ENCODE peak calls at places on chromosomes 2 and 18, in six cellular contexts. One of them, this sample, is unnamed.

GRCh38 chr2:233117811-233118480 is 57.8 kb downstream of the INPP5D start:
- DNase-seq in activated CD8-positive, alpha-beta T cell treated with anti-CD3 and anti-CD28 coated beads for 36 hours: no peak
- DNase-seq in epithelial cell of esophagus: no peak
- DNase-seq in GM13976: no peak
- DNase-seq in ascending aorta: no peak
- DNase-seq in AG09309: no peak
- DNase-seq in this sample: no peak

GRCh38 chr2:234403074-234403473 is 93.8 kb downstream of the ARL4C start:
- DNase-seq in GM13976: no peak
- DNase-seq in epithelial cell of esophagus: no peak
- DNase-seq in AG09309: peak
- DNase-seq in activated CD8-positive, alpha-beta T cell treated with anti-CD3 and anti-CD28 coated beads for 36 hours: no peak
- DNase-seq in ascending aorta: no peak
- DNase-seq in this sample: no peak

GRCh38 chr2:14543284-14543683 is 89.2 kb upstream of the LRATD1 start:
- DNase-seq in epithelial cell of esophagus: no peak
- DNase-seq in GM13976: no peak
- DNase-seq in ascending aorta: no peak
- DNase-seq in activated CD8-positive, alpha-beta T cell treated with anti-CD3 and anti-CD28 coated beads for 36 hours: no peak
- DNase-seq in AG09309: no peak
- DNase-seq in this sample: no peak

GRCh38 chr2:235765181-235765820 is 271.5 kb downstream of the AGAP1 start:
- DNase-seq in epithelial cell of esophagus: peak
- DNase-seq in AG09309: peak
- DNase-seq in ascending aorta: no peak
- DNase-seq in activated CD8-positive, alpha-beta T cell treated with anti-CD3 and anti-CD28 coated beads for 36 hours: no peak
- DNase-seq in GM13976: no peak
- DNase-seq in this sample: no peak

GRCh38 chr18:36045241-36045999 is 21.9 kb downstream of the RPRD1A start:
- DNase-seq in AG09309: no peak
- DNase-seq in ascending aorta: no peak
- DNase-seq in epithelial cell of esophagus: peak
- DNase-seq in GM13976: no peak
- DNase-seq in activated CD8-positive, alpha-beta T cell treated with anti-CD3 and anti-CD28 coated beads for 36 hours: no peak
- DNase-seq in this sample: no peak

GRCh38 chr18:21047116-21047515 is 64.5 kb downstream of the ROCK1 start:
- DNase-seq in AG09309: no peak
- DNase-seq in ascending aorta: no peak
- DNase-seq in activated CD8-positive, alpha-beta T cell treated with anti-CD3 and anti-CD28 coated beads for 36 hours: no peak
- DNase-seq in GM13976: no peak
- DNase-seq in epithelial cell of esophagus: no peak
- DNase-seq in this sample: no peak

GRCh38 chr2:207483066-207483465 is 46.7 kb upstream of the CREB1 start:
- DNase-seq in ascending aorta: no peak
- DNase-seq in GM13976: no peak
- DNase-seq in activated CD8-positive, alpha-beta T cell treated with anti-CD3 and anti-CD28 coated beads for 36 hours: no peak
- DNase-seq in AG09309: no peak
- DNase-seq in epithelial cell of esophagus: no peak
- DNase-seq in this sample: no peak

GRCh38 chr2:145332210-145332609 is 812.3 kb upstream of the ZEB2 start:
- DNase-seq in AG09309: no peak
- DNase-seq in activated CD8-positive, alpha-beta T cell treated with anti-CD3 and anti-CD28 coated beads for 36 hours: no peak
- DNase-seq in epithelial cell of esophagus: no peak
- DNase-seq in ascending aorta: no peak
- DNase-seq in GM13976: no peak
- DNase-seq in this sample: no peak

GRCh38 chr2:240648650-240649275 is 23.5 kb downstream of the GPR35 start:
- DNase-seq in ascending aorta: no peak
- DNase-seq in epithelial cell of esophagus: no peak
- DNase-seq in AG09309: no peak
- DNase-seq in activated CD8-positive, alpha-beta T cell treated with anti-CD3 and anti-CD28 coated beads for 36 hours: no peak
- DNase-seq in GM13976: peak
- DNase-seq in this sample: no peak

GRCh38 chr2:156435392-156435724 is 821 bp upstream of the GPD2 start:
- DNase-seq in AG09309: no peak
- DNase-seq in epithelial cell of esophagus: no peak
- DNase-seq in ascending aorta: no peak
- DNase-seq in activated CD8-positive, alpha-beta T cell treated with anti-CD3 and anti-CD28 coated beads for 36 hours: no peak
- DNase-seq in GM13976: no peak
- DNase-seq in this sample: no peak

GRCh38 chr2:168884990-168885389 is 5.2 kb downstream of the SPC25 start:
- DNase-seq in ascending aorta: no peak
- DNase-seq in AG09309: no peak
- DNase-seq in activated CD8-positive, alpha-beta T cell treated with anti-CD3 and anti-CD28 coated beads for 36 hours: no peak
- DNase-seq in GM13976: no peak
- DNase-seq in epithelial cell of esophagus: peak
- DNase-seq in this sample: no peak

DNA sequence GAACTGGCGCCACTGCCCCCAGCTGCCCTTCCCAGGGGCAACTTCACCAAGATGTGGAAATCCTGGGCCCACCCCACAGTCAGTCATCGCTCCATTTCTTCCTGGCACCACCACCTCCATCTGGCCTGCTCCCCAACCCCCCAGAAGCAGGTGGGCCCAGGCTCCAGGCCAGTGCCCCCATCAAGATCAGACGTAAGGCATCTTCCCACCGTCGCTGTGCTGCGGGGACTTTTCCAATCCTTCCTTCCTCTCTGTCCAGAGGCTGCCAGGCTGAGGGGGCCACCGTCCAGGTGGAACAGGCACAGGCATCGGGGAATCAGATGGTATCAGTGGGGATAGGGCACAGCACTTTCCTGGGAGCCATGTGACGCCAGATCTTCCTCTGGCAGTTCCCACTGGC is 8.1 kb downstream of the PRLH start:
- DNase-seq in AG09309: no peak
- DNase-seq in GM13976: no peak
- DNase-seq in epithelial cell of esophagus: no peak
- DNase-seq in ascending aorta: no peak
- DNase-seq in activated CD8-positive, alpha-beta T cell treated with anti-CD3 and anti-CD28 coated beads for 36 hours: no peak
- DNase-seq in this sample: no peak
- TF ChIP-seq CTCF in AG09309: no peak
- TF ChIP-seq CTCF in GM13976: no peak
- TF ChIP-seq CTCF in epithelial cell of esophagus: no peak
- TF ChIP-seq CTCF in ascending aorta: no peak
- TF ChIP-seq CTCF in activated CD8-positive, alpha-beta T cell treated with anti-CD3 and anti-CD28 coated beads for 36 hours: no peak
- TF ChIP-seq CTCF in this sample: no peak

DNA sequence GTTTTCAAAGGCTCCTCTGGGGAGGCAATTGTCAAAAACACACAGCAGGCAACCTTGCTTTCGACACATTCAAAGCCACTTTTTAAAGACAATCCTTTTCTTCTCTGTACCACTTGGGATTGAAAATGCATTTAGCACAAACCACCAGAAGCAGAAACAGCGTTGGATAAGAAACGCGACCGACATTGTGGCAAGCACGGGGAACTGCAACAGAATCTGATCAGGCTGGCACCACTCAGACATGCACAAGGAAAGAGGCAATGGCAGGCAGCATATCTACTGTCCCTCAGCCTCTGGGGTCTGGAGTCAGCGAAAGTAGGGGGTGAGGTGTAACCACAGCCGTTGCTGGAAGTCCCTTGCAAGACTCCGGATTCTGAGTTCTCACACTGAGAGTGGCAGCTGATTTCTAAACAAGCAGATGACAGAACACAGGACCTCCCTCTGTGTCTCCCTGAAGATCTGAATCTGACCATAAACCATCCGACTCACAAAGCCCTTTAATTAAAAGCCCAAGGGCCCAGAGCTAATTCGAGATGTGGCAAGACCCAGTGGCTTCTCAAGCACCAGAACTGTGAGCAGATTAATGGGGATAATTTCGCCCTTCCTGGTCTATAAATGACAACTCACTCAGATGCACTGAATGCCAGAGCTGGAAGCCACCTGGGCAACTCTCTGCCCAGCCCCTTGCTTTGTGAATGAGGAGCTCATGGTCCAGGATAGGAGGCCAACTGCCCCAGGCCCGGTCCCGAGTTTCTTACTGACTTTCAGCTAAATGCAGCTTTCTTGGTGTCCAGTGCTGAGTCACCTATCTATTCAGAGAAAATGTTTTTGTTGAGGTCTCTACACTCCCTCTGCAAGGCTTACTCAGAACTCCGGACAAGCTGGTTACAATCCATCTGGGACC is 29.6 kb downstream of the CYRIA start:
- DNase-seq in GM13976: no peak
- DNase-seq in activated CD8-positive, alpha-beta T cell treated with anti-CD3 and anti-CD28 coated beads for 36 hours: no peak
- DNase-seq in AG09309: no peak
- DNase-seq in ascending aorta: no peak
- DNase-seq in epithelial cell of esophagus: no peak
- DNase-seq in this sample: no peak
- TF ChIP-seq CTCF in GM13976: no peak
- TF ChIP-seq CTCF in activated CD8-positive, alpha-beta T cell treated with anti-CD3 and anti-CD28 coated beads for 36 hours: no peak
- TF ChIP-seq CTCF in AG09309: peak
- TF ChIP-seq CTCF in ascending aorta: no peak
- TF ChIP-seq CTCF in epithelial cell of esophagus: no peak
- TF ChIP-seq CTCF in this sample: peak

DNA sequence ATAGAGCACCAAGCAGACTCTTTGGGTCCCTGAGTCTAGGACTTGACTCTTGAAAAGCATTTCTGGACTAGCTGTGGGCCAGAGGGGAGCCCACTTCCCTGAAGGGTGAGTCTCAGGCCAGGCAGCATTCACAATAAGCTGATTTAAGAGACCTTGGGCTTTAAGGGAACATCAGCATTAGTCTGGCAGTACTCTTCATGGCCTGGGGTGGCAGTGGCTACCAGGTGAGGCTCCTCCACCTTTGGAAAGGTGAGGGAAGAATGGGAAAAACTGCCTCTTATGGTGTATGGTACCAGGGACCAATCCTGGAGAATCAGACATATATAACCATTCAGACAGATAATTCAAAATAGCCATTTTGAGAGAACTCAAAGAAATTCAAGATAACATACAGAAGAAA is 599.9 kb upstream of the POU3F3 start:
- DNase-seq in ascending aorta: no peak
- DNase-seq in GM13976: no peak
- DNase-seq in activated CD8-positive, alpha-beta T cell treated with anti-CD3 and anti-CD28 coated beads for 36 hours: no peak
- DNase-seq in epithelial cell of esophagus: no peak
- DNase-seq in AG09309: no peak
- DNase-seq in this sample: no peak
- TF ChIP-seq CTCF in ascending aorta: no peak
- TF ChIP-seq CTCF in GM13976: no peak
- TF ChIP-seq CTCF in activated CD8-positive, alpha-beta T cell treated with anti-CD3 and anti-CD28 coated beads for 36 hours: no peak
- TF ChIP-seq CTCF in epithelial cell of esophagus: no peak
- TF ChIP-seq CTCF in AG09309: no peak
- TF ChIP-seq CTCF in this sample: no peak

GRCh38 chr2:105455488-105455991 is 56.7 kb upstream of the FHL2 start:
- DNase-seq in AG09309: peak
- DNase-seq in ascending aorta: no peak
- DNase-seq in epithelial cell of esophagus: peak
- DNase-seq in GM13976: no peak
- DNase-seq in activated CD8-positive, alpha-beta T cell treated with anti-CD3 and anti-CD28 coated beads for 36 hours: no peak
- DNase-seq in this sample: no peak

GRCh38 chr2:105458076-105458475 is 59.2 kb upstream of the FHL2 start:
- DNase-seq in AG09309: no peak
- DNase-seq in activated CD8-positive, alpha-beta T cell treated with anti-CD3 and anti-CD28 coated beads for 36 hours: no peak
- DNase-seq in GM13976: no peak
- DNase-seq in epithelial cell of esophagus: no peak
- DNase-seq in ascending aorta: no peak
- DNase-seq in this sample: no peak

GRCh38 chr2:105464325-105464724 is 65.5 kb upstream of the FHL2 start:
- DNase-seq in GM13976: no peak
- DNase-seq in AG09309: no peak
- DNase-seq in activated CD8-positive, alpha-beta T cell treated with anti-CD3 and anti-CD28 coated beads for 36 hours: no peak
- DNase-seq in epithelial cell of esophagus: no peak
- DNase-seq in ascending aorta: no peak
- DNase-seq in this sample: no peak

GRCh38 chr2:105454801-105455485 is 56.1 kb upstream of the FHL2 start:
- DNase-seq in GM13976: no peak
- DNase-seq in ascending aorta: no peak
- DNase-seq in AG09309: peak
- DNase-seq in epithelial cell of esophagus: peak
- DNase-seq in activated CD8-positive, alpha-beta T cell treated with anti-CD3 and anti-CD28 coated beads for 36 hours: peak
- DNase-seq in this sample: no peak

GRCh38 chr2:105460048-105460732 is 61.3 kb upstream of the FHL2 start:
- DNase-seq in activated CD8-positive, alpha-beta T cell treated with anti-CD3 and anti-CD28 coated beads for 36 hours: no peak
- DNase-seq in AG09309: no peak
- DNase-seq in ascending aorta: no peak
- DNase-seq in epithelial cell of esophagus: no peak
- DNase-seq in GM13976: no peak
- DNase-seq in this sample: no peak
- TF ChIP-seq CTCF in activated CD8-positive, alpha-beta T cell treated with anti-CD3 and anti-CD28 coated beads for 36 hours: no peak
- TF ChIP-seq CTCF in AG09309: no peak
- TF ChIP-seq CTCF in ascending aorta: no peak
- TF ChIP-seq CTCF in epithelial cell of esophagus: no peak
- TF ChIP-seq CTCF in GM13976: no peak
- TF ChIP-seq CTCF in this sample: no peak

DNA sequence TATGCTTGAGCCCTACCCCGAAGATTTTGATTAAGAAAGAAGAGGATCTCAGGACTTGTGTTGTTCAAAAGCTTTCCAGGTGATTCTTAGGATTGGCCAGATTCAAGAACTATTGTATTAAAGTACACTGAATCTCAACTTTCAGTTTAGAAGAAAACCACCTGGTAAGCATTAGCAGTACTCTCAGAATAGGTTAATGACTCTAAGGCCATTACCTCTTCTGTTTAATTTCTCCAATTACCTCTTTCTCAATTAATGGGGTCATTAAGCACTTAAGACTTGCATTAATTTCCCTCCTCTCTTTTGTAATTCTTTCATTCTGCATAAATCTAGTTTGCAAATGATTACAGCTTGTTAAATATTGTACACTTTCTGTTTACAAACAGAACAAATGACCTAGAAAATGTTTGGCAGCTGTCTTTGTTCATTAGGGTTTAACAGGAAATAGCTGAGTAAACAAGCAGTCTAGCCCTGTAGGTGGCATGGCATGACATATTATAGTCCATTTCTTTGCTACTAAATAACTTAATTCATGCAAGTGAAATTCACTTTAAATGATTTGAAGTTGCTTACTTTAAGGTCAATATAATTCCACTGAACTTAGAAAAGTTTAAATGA is 20.4 kb upstream of the TDRD15 start:
- DNase-seq in epithelial cell of esophagus: no peak
- DNase-seq in GM13976: no peak
- DNase-seq in AG09309: no peak
- DNase-seq in activated CD8-positive, alpha-beta T cell treated with anti-CD3 and anti-CD28 coated beads for 36 hours: no peak
- DNase-seq in ascending aorta: no peak
- DNase-seq in this sample: no peak
- TF ChIP-seq CTCF in epithelial cell of esophagus: no peak
- TF ChIP-seq CTCF in GM13976: no peak
- TF ChIP-seq CTCF in AG09309: no peak
- TF ChIP-seq CTCF in activated CD8-positive, alpha-beta T cell treated with anti-CD3 and anti-CD28 coated beads for 36 hours: no peak
- TF ChIP-seq CTCF in ascending aorta: no peak
- TF ChIP-seq CTCF in this sample: no peak

This sample was measured in CD14-positive monocyte.